ENCODE peak calls at places on chromosome 4, in seven cellular contexts. U is K562, D is HepG2, J is HCT116, I is SK-N-SH, B is H1, T is GM12878. V is an unnamed sample.

GRCh38 chr4:72340803-72341431 is 228.1 kb downstream of the ADAMTS3 start:
- DNase-seq in I (no peak), B (no peak), J (no peak), T (no peak), D (no peak), U (no peak), V (no peak)

GRCh38 chr4:112144546-112145325 is 518 bp upstream of the FAM241A start:
- DNase-seq in D (no peak), U (no peak), I (no peak), T (peak; percentile 16), B (no peak), J (no peak), V (peak; percentile 28)

GRCh38 chr4:2367626-2368025 is 50.8 kb downstream of the ZFYVE28 start:
- DNase-seq in T (no peak), J (no peak), U (no peak), B (no peak), D (no peak), I (no peak), V (no peak)

GRCh38 chr4:55396305-55397023 is 707 bp downstream of the TMEM165 start:
- DNase-seq in T (no peak), D (peak; percentile 31), B (no peak), U (peak; percentile 56), I (peak; percentile 79), J (no peak), V (no peak)

GRCh38 chr4:163332526-163333405 is at the start of gene NPY1R:
- DNase-seq in B (peak; percentile 46), J (peak; percentile 34), T (peak; percentile 1), D (peak; percentile 24), U (peak; percentile 46), I (peak; percentile 78), V (peak; percentile 32)

GRCh38 chr4:28788929-28789490 is 1928.4 kb downstream of the STIM2 start:
- DNase-seq in D (no peak), J (no peak), B (no peak), T (no peak), I (peak; percentile 3), U (no peak), V (no peak)

GRCh38 chr4:57078685-57079521 is 31.3 kb downstream of the IGFBP7 start:
- DNase-seq in T (no peak), I (no peak), U (no peak), B (no peak), J (no peak), D (peak; percentile 46), V (no peak)

GRCh38 chr4:15232725-15233597 is 194.9 kb upstream of the C1QTNF7 start:
- DNase-seq in U (no peak), I (no peak), B (no peak), J (no peak), T (no peak), D (peak; percentile 33), V (no peak)

GRCh38 chr4:7598939-7599790 is 164.4 kb upstream of the PSAPL1 start:
- DNase-seq in J (no peak), I (no peak), T (no peak), B (no peak), U (no peak), D (no peak), V (no peak)

GRCh38 chr4:2092653-2093000 is 33.5 kb downstream of the NAT8L start:
- DNase-seq in D (no peak), U (no peak), J (no peak), B (no peak), I (no peak), T (no peak), V (no peak)

GRCh38 chr4:20251796-20252655 is at the start of gene SLIT2:
- DNase-seq in B (no peak), D (peak; percentile 47), T (no peak), U (peak; percentile 47), I (peak; percentile 96), J (peak; percentile 24), V (no peak)

GRCh38 chr4:159298502-159298901 is 195.6 kb downstream of the RAPGEF2 start:
- DNase-seq in I (no peak), J (no peak), B (no peak), D (no peak), T (no peak), U (no peak), V (no peak)

GRCh38 chr4:152530600-152530999 is 5.3 kb downstream of the FBXW7 start:
- DNase-seq in U (no peak), T (no peak), J (no peak), D (no peak), B (no peak), I (no peak), V (no peak)

GRCh38 chr4:83152771-83153170 is 38.2 kb upstream of the PLAC8 start:
- DNase-seq in J (no peak), U (no peak), I (no peak), B (no peak), D (no peak), T (no peak), V (no peak)

GRCh38 chr4:44558206-44558605 is 93.2 kb downstream of the YIPF7 start:
- DNase-seq in D (no peak), I (no peak), J (no peak), T (no peak), B (no peak), U (no peak), V (no peak)

GRCh38 chr4:168683595-168683994 is 186.7 kb downstream of the PALLD start:
- DNase-seq in J (no peak), T (no peak), I (no peak), D (no peak), U (no peak), B (no peak), V (no peak)

GRCh38 chr4:189305500-189305899 is 635.2 kb upstream of the FRG1 start:
- DNase-seq in I (peak; percentile 73), U (no peak), B (no peak), D (no peak), J (no peak), T (no peak), V (no peak)

GRCh38 chr4:898869-899555 is 33.1 kb downstream of the GAK start:
- DNase-seq in I (no peak), J (no peak), U (no peak), D (no peak), B (no peak), T (no peak), V (no peak)

GRCh38 chr4:189613202-189613601 is 327.5 kb upstream of the FRG1 start:
- DNase-seq in J (no peak), D (no peak), T (no peak), U (no peak), I (no peak), B (no peak), V (no peak)

GRCh38 chr4:82648356-82648755 is 86.6 kb upstream of the TMEM150C start:
- DNase-seq in U (no peak), I (no peak), D (no peak), T (no peak), J (no peak), B (no peak), V (no peak)

GRCh38 chr4:26227827-26228226 is 93.0 kb upstream of the RBPJ start:
- DNase-seq in U (no peak), B (no peak), T (no peak), J (no peak), D (no peak), I (no peak), V (no peak)

GRCh38 chr4:78616046-78616498 is 64.5 kb downstream of the ANXA3 start:
- DNase-seq in B (no peak), U (no peak), T (no peak), J (no peak), D (no peak), I (no peak), V (no peak)

GRCh38 chr4:82984459-82984858 is 26.2 kb downstream of the LIN54 start:
- DNase-seq in I (no peak), B (no peak), J (peak; percentile 15), D (peak; percentile 10), U (peak; percentile 28), T (no peak), V (no peak)

GRCh38 chr4:39660045-39660444 is 21.4 kb upstream of the SMIM14 start:
- DNase-seq in J (no peak), B (no peak), U (no peak), T (no peak), I (no peak), D (no peak), V (no peak)

GRCh38 chr4:57231781-57232180 is 121.6 kb upstream of the IGFBP7 start:
- DNase-seq in D (no peak), B (no peak), J (no peak), U (no peak), I (no peak), T (no peak), V (no peak)

GRCh38 chr4:6781561-6781960 is 966 bp upstream of the KIAA0232 start:
- DNase-seq in T (no peak), B (no peak), I (no peak), U (no peak), D (no peak), J (no peak), V (no peak)

DNA sequence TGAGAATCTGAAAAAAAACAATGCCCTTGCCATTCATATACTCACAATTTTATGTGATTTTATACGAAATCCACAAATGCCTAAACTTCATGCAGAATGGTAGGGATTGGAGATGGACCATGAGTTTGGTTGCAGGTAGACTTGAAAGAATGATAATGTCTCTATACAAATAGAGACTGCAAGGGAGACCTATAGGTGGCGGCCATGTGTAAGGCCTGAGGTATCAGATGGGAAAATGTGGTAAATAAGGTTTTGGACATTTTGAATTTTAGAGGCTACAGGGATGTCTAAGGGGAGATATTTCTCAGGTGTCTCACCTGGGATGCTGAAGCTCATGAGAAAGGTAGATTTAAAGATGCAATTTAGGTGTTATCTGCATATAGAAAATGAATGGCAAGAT is 78.0 kb downstream of the GABRB1 start:
- DNase-seq in T (no peak), J (no peak), U (no peak), B (no peak), I (no peak), D (no peak), V (no peak)
- TF ChIP-seq CTCF in T (peak; percentile 29), J (no peak), U (no peak), B (no peak), I (peak; percentile 13), D (no peak), V (no peak)

GRCh38 chr4:93016350-93016749 is 712.6 kb downstream of the GRID2 start:
- DNase-seq in I (no peak), T (no peak), J (no peak), B (no peak), D (no peak), U (no peak), V (no peak)

GRCh38 chr4:93018243-93018642 is 714.5 kb downstream of the GRID2 start:
- DNase-seq in B (no peak), T (no peak), U (no peak), D (no peak), I (no peak), J (no peak), V (no peak)
- TF ChIP-seq SIN3A in B (no peak), T (no peak), U (no peak), D (no peak), I (no peak), J (no peak), V (no peak)

GRCh38 chr4:117164338-117164737 is 79.0 kb upstream of the TRAM1L1 start:
- DNase-seq in I (no peak), J (peak; percentile 12), D (no peak), T (no peak), B (no peak), U (no peak), V (no peak)
- TF ChIP-seq CTCF in I (no peak), J (no peak), D (peak; percentile 16), T (peak; percentile 11), B (no peak), U (no peak), V (no peak)

DNA sequence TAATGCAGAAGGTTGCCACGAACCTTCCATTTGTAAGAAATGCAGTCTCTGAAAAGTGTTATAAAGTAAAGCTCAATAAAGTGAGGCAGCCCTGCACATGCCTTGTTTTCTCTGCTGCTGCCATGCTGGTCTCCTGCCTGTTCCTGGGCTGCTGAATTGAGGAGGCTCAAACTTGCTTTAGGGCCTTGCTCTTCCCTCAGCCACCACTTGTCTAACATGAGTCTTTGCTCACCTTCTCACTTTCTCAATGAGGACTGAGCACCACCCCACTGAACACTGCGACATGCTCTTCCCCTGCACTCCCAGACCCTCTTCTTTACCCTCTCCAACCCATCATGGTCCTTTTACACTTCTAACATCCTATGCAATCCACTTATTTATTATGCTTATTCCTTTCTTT is 25.2 kb upstream of the MFAP3L start:
- DNase-seq in U (no peak), T (no peak), D (no peak), J (no peak), I (no peak), B (no peak), V (no peak)
- TF ChIP-seq SIN3A in U (no peak), T (no peak), D (no peak), J (no peak), I (no peak), B (no peak), V (no peak)

V was measured in Panc1.